ENCODE peak calls at places on chromosomes 1 and 21, in six cellular contexts. O is IMR-90, G is mesenchymal stem cell, S is H1, Q is neuronal stem cell, D is trophoblast cell. M is an unnamed sample.

GRCh38 chr1:109161836-109162606 is 48.1 kb downstream of the ELAPOR1 start:
- DNase-seq in D (peak; percentile 97), Q (no peak), O (peak; percentile 89), G (peak; percentile 93), S (no peak), M (no peak)

GRCh38 chr1:227891223-227891954 is 56.3 kb downstream of the WNT9A start:
- DNase-seq in S (no peak), G (no peak), O (no peak), Q (no peak), D (peak; percentile 56), M (no peak)

GRCh38 chr21:36291509-36291908 is 28.5 kb upstream of the MORC3 start:
- DNase-seq in D (peak; percentile 79), O (no peak), G (no peak), Q (no peak), S (no peak), M (no peak)

GRCh38 chr21:34606051-34606450 is 8.9 kb downstream of the RCAN1 start:
- DNase-seq in Q (no peak), S (no peak), O (no peak), D (no peak), G (no peak), M (no peak)

GRCh38 chr1:240597153-240597745 is 14.7 kb downstream of the GREM2 start:
- DNase-seq in O (no peak), S (no peak), G (no peak), Q (no peak), D (no peak), M (no peak)

GRCh38 chr1:7621334-7622219 is 149.5 kb upstream of the VAMP3 start:
- DNase-seq in D (no peak), G (no peak), O (no peak), Q (no peak), S (no peak), M (no peak)

GRCh38 chr1:31579374-31579773 is 3.1 kb downstream of the TINAGL1 start:
- DNase-seq in D (no peak), G (no peak), S (no peak), Q (no peak), O (no peak), M (peak; percentile 39)

GRCh38 chr1:202802998-202803932 is 5.0 kb downstream of the KDM5B start:
- DNase-seq in S (no peak), Q (no peak), G (peak; percentile 67), O (peak; percentile 57), D (peak; percentile 63), M (no peak)

GRCh38 chr1:212655668-212656440 is 43.8 kb downstream of the BATF3 start:
- DNase-seq in S (no peak), O (peak; percentile 71), Q (no peak), G (peak; percentile 62), D (peak; percentile 99), M (peak; percentile 67)

GRCh38 chr1:2194319-2194897 is at the start of gene FAAP20:
- DNase-seq in O (peak; percentile 54), G (no peak), Q (no peak), S (no peak), D (peak; percentile 70), M (peak; percentile 81)

GRCh38 chr1:3468236-3469103 is 14.0 kb downstream of the ARHGEF16 start:
- DNase-seq in Q (no peak), D (peak; percentile 81), G (no peak), S (no peak), O (no peak), M (no peak)

GRCh38 chr1:242651817-242652216 is 127.3 kb upstream of the PLD5 start:
- DNase-seq in Q (peak; percentile 18), D (peak; percentile 42), S (peak; percentile 47), G (no peak), O (no peak), M (peak; percentile 83)

GRCh38 chr1:1059494-1060280 is 14.4 kb downstream of the RNF223 start:
- DNase-seq in Q (peak; percentile 87), S (no peak), G (peak; percentile 70), D (peak; percentile 86), O (peak; percentile 53), M (peak; percentile 87)

GRCh38 chr1:159980786-159981185 is 26.7 kb upstream of the SLAMF9 start:
- DNase-seq in O (no peak), D (no peak), Q (no peak), S (no peak), G (no peak), M (no peak)

GRCh38 chr1:59346429-59346828 is 49.5 kb downstream of the FGGY start:
- DNase-seq in Q (no peak), S (no peak), D (no peak), G (no peak), O (no peak), M (no peak)

GRCh38 chr1:162548170-162548569 is 13.4 kb upstream of the UAP1 start:
- DNase-seq in S (no peak), Q (no peak), G (no peak), O (peak; percentile 54), D (no peak), M (no peak)

GRCh38 chr1:160363951-160364350 is 2.9 kb upstream of the NHLH1 start:
- DNase-seq in S (no peak), Q (no peak), O (no peak), D (no peak), G (no peak), M (no peak)

GRCh38 chr1:17419626-17420328 is 19.7 kb downstream of the RCC2 start:
- DNase-seq in D (peak; percentile 82), Q (peak; percentile 51), O (peak; percentile 36), G (peak; percentile 56), S (peak; percentile 67), M (peak; percentile 87)

GRCh38 chr1:110880708-110881374 is 7.9 kb downstream of the CD53 start:
- DNase-seq in D (no peak), O (no peak), S (no peak), Q (no peak), G (no peak), M (no peak)

DNA sequence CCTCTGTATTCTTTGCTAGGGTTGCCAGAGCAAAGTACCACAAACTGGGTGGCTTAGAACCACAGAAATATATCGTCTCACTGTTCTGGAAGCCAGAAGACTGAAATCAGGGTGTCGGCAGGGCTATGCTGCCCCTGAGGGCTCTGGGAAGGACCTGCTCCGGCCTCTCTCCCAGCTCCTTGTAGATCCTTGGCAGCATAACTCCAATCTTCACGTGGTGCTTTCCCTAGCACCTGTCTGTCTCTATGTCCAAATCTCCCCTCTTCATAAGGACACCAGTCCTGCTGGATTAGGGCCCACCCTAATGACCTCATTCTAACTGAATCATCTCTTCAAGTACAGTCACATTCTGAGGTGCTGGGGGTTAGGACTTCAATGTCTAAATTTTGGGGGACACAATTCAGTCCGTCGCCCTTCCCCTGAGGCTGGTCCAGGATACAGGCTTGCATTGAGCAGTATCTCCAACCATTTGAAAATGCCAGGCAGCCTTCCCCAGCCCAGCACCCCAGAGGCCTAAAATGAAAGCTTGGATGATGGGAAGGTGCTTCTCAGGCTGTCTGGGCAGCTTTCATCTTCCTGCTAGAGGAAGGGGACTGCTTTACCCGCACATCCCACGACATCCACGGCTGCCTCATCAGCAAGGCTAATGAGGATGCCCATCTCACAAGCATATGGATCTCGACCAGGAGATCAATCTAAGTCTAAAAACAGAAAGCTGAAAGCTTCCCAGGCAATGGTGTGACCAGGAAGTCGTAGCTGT is 24.7 kb downstream of the TRIM67 start:
- DNase-seq in O (no peak), D (no peak), S (no peak), G (no peak), Q (no peak), M (no peak)
- H2AK5ac ChIP-seq in O (no peak overlapping the region), D (no peak overlapping the region), S (no peak overlapping the region), G (no peak overlapping the region), Q (no peak overlapping the region), M (no peak overlapping the region)

DNA sequence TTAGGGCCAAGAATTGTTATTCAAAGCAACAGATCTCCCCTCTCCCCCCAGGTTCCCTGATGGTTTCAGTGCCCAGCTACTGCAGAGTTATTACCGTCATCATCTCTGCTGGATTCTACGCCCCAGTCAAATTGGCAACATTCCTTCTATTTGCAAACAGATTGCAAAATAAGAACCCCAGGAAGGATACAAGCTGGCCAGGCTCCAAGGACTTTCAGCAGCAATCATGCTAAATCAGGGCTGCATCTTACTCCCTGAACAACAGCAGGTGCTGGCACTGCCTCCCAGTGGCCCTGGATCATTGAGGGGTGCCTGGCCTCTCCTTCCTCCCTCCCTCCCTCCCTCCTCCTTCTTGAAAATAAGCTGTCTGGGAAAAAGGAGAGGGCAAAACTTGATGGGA is 521.6 kb upstream of the BEND5 start:
- DNase-seq in O (no peak), D (no peak), G (no peak), Q (no peak), S (no peak), M (peak; percentile 34)
- H4K91ac ChIP-seq in O (no peak overlapping the region), D (no peak overlapping the region), G (no peak overlapping the region), Q (no peak overlapping the region), S (no peak overlapping the region), M (no peak overlapping the region)

GRCh38 chr1:93708734-93709481 is 27.3 kb upstream of the BCAR3 start:
- DNase-seq in Q (no peak), O (peak; percentile 33), S (no peak), D (no peak), G (peak; percentile 55), M (no peak)

GRCh38 chr1:93710949-93711591 is 29.4 kb upstream of the BCAR3 start:
- DNase-seq in S (no peak), O (no peak), G (no peak), Q (no peak), D (peak; percentile 14), M (no peak)

GRCh38 chr1:93712741-93713140 is 31.1 kb upstream of the BCAR3 start:
- DNase-seq in S (no peak), Q (no peak), D (peak; percentile 69), O (no peak), G (no peak), M (no peak)

GRCh38 chr1:93707956-93708355 is 26.3 kb upstream of the BCAR3 start:
- DNase-seq in S (no peak), O (no peak), D (no peak), Q (no peak), G (no peak), M (no peak)

DNA sequence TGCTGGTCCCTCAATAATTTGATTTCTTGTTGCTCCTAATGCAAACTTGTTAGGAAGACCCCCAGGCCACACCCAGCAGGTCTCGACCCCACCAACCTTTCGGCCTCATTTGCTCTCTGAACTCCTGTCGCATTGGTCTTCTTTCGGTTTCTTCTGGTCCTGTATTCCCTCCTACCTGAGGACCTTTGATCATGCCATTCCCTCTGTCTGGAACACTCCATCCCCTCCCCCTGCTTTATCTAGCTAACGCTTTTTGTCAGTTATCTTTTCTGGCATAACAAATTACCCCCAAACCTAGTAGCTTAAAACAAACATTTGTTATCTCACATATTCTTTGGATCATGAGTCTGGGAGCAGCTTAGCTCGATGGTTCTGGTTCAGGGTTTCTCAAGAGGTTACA is 28.9 kb upstream of the BCAR3 start:
- DNase-seq in S (no peak), D (no peak), O (no peak), Q (no peak), G (no peak), M (no peak)
- H2AK5ac ChIP-seq in S (no peak overlapping the region), D (no peak overlapping the region), O (no peak overlapping the region), Q (peak overlapping the region; percentile 81), G (no peak overlapping the region), M (no peak overlapping the region)

GRCh38 chr1:39505289-39505688 is 13.9 kb downstream of the BMP8A start:
- DNase-seq in O (no peak), Q (no peak), G (no peak), S (no peak), D (no peak), M (no peak)

GRCh38 chr1:39509360-39510009 is 18.0 kb downstream of the BMP8A start:
- DNase-seq in Q (no peak), S (no peak), D (no peak), G (no peak), O (peak; percentile 38), M (no peak)

GRCh38 chr1:39508266-39508665 is 16.8 kb downstream of the BMP8A start:
- DNase-seq in G (no peak), S (no peak), Q (no peak), O (no peak), D (no peak), M (no peak)

GRCh38 chr1:39508857-39509305 is 17.4 kb downstream of the BMP8A start:
- DNase-seq in S (no peak), G (no peak), O (no peak), Q (no peak), D (peak; percentile 22), M (no peak)

GRCh38 chr1:39507230-39507928 is 15.9 kb downstream of the BMP8A start:
- DNase-seq in G (peak; percentile 53), D (no peak), O (no peak), Q (no peak), S (no peak), M (peak; percentile 65)
- H4K91ac ChIP-seq in G (no peak overlapping the region), D (no peak overlapping the region), O (no peak overlapping the region), Q (no peak overlapping the region), S (no peak overlapping the region), M (no peak overlapping the region)

M was measured in H9.